ENCODE peak calls at places on chromosomes 2 and 18, in six cellular contexts. One of them, this sample, is unnamed.

GRCh38 chr2:139217641-139218040 is 437.5 kb upstream of the NXPH2 start:
- DNase-seq in pancreas: no peak
- DNase-seq in right lobe of liver: no peak
- DNase-seq in DND-41: no peak
- DNase-seq in A549: no peak
- DNase-seq in psoas muscle: no peak
- DNase-seq in this sample: no peak

GRCh38 chr2:176518823-176519222 is 249.6 kb downstream of the MTX2 start:
- DNase-seq in psoas muscle: peak
- DNase-seq in A549: no peak
- DNase-seq in pancreas: no peak
- DNase-seq in right lobe of liver: no peak
- DNase-seq in DND-41: no peak
- DNase-seq in this sample: no peak

GRCh38 chr2:205696541-205697441 is 14.5 kb downstream of the NRP2 start:
- DNase-seq in A549: no peak
- DNase-seq in pancreas: no peak
- DNase-seq in right lobe of liver: no peak
- DNase-seq in psoas muscle: no peak
- DNase-seq in DND-41: no peak
- DNase-seq in this sample: no peak

GRCh38 chr2:203743441-203743932 is 37.0 kb downstream of the CD28 start:
- DNase-seq in DND-41: no peak
- DNase-seq in A549: no peak
- DNase-seq in pancreas: no peak
- DNase-seq in psoas muscle: peak
- DNase-seq in right lobe of liver: no peak
- DNase-seq in this sample: no peak

GRCh38 chr2:144681389-144681788 is 161.5 kb upstream of the ZEB2 start:
- DNase-seq in pancreas: no peak
- DNase-seq in A549: no peak
- DNase-seq in right lobe of liver: no peak
- DNase-seq in DND-41: no peak
- DNase-seq in psoas muscle: no peak
- DNase-seq in this sample: no peak

GRCh38 chr2:158589303-158589702 is 132.6 kb downstream of the PKP4 start:
- DNase-seq in pancreas: no peak
- DNase-seq in DND-41: no peak
- DNase-seq in A549: no peak
- DNase-seq in psoas muscle: no peak
- DNase-seq in right lobe of liver: no peak
- DNase-seq in this sample: no peak

GRCh38 chr2:239327536-239328305 is 73.1 kb downstream of the HDAC4 start:
- DNase-seq in psoas muscle: no peak
- DNase-seq in DND-41: peak
- DNase-seq in A549: no peak
- DNase-seq in pancreas: no peak
- DNase-seq in right lobe of liver: no peak
- DNase-seq in this sample: no peak

GRCh38 chr2:82256983-82257382 is 1952.4 kb upstream of the LRRTM1 start:
- DNase-seq in psoas muscle: no peak
- DNase-seq in DND-41: no peak
- DNase-seq in right lobe of liver: no peak
- DNase-seq in A549: no peak
- DNase-seq in pancreas: no peak
- DNase-seq in this sample: no peak

GRCh38 chr2:123670286-123670685 is 354.8 kb upstream of the CNTNAP5 start:
- DNase-seq in A549: no peak
- DNase-seq in right lobe of liver: no peak
- DNase-seq in pancreas: no peak
- DNase-seq in psoas muscle: no peak
- DNase-seq in DND-41: no peak
- DNase-seq in this sample: no peak

GRCh38 chr2:235523486-235524150 is 29.8 kb downstream of the AGAP1 start:
- DNase-seq in psoas muscle: no peak
- DNase-seq in DND-41: no peak
- DNase-seq in pancreas: no peak
- DNase-seq in A549: no peak
- DNase-seq in right lobe of liver: peak
- DNase-seq in this sample: no peak

GRCh38 chr2:65885266-65885665 is 452.9 kb upstream of the SPRED2 start:
- DNase-seq in right lobe of liver: no peak
- DNase-seq in psoas muscle: no peak
- DNase-seq in DND-41: no peak
- DNase-seq in A549: no peak
- DNase-seq in pancreas: no peak
- DNase-seq in this sample: no peak

GRCh38 chr2:65877331-65877791 is 445.0 kb upstream of the SPRED2 start:
- DNase-seq in DND-41: no peak
- DNase-seq in psoas muscle: no peak
- DNase-seq in pancreas: no peak
- DNase-seq in right lobe of liver: no peak
- DNase-seq in A549: no peak
- DNase-seq in this sample: no peak

GRCh38 chr2:65880451-65880850 is 448.1 kb upstream of the SPRED2 start:
- DNase-seq in psoas muscle: no peak
- DNase-seq in right lobe of liver: no peak
- DNase-seq in pancreas: no peak
- DNase-seq in DND-41: no peak
- DNase-seq in A549: no peak
- DNase-seq in this sample: no peak
- H3K27ac ChIP-seq in psoas muscle: no peak
- H3K27ac ChIP-seq in right lobe of liver: no peak
- H3K27ac ChIP-seq in pancreas: no peak
- H3K27ac ChIP-seq in DND-41: no peak
- H3K27ac ChIP-seq in A549: no peak
- H3K27ac ChIP-seq in this sample: no peak

GRCh38 chr2:240432820-240433801 is 2.4 kb upstream of the GPC1 start:
- DNase-seq in psoas muscle: peak
- DNase-seq in right lobe of liver: peak
- DNase-seq in A549: no peak
- DNase-seq in pancreas: peak
- DNase-seq in DND-41: no peak
- DNase-seq in this sample: no peak
- H3K27ac ChIP-seq in psoas muscle: no peak
- H3K27ac ChIP-seq in right lobe of liver: no peak
- H3K27ac ChIP-seq in A549: peak
- H3K27ac ChIP-seq in pancreas: no peak
- H3K27ac ChIP-seq in DND-41: no peak
- H3K27ac ChIP-seq in this sample: peak

DNA sequence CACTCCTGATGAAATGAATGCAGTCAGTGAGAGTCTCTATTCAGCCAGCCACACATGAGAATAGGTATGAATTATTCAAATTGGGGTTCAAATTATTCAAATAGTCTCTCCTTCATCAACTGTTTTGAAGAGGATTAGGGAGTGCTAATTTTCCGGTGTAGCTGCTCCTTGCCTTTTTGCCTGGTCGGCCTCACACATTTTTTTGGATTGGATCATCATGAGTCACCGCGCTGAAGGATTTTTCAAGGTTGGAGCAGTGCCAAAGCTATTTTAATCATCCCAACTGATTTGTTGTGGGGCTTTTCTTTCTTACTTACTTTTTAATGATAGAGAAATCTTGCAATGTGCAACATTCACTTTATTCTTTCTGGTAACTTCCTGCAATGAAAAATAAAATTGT is 2.4 kb upstream of the DTNA start:
- DNase-seq in DND-41: no peak
- DNase-seq in A549: peak
- DNase-seq in pancreas: peak
- DNase-seq in right lobe of liver: no peak
- DNase-seq in psoas muscle: no peak
- DNase-seq in this sample: peak
- H3K27ac ChIP-seq in DND-41: no peak
- H3K27ac ChIP-seq in A549: no peak
- H3K27ac ChIP-seq in pancreas: no peak
- H3K27ac ChIP-seq in right lobe of liver: no peak
- H3K27ac ChIP-seq in psoas muscle: peak
- H3K27ac ChIP-seq in this sample: no peak

DNA sequence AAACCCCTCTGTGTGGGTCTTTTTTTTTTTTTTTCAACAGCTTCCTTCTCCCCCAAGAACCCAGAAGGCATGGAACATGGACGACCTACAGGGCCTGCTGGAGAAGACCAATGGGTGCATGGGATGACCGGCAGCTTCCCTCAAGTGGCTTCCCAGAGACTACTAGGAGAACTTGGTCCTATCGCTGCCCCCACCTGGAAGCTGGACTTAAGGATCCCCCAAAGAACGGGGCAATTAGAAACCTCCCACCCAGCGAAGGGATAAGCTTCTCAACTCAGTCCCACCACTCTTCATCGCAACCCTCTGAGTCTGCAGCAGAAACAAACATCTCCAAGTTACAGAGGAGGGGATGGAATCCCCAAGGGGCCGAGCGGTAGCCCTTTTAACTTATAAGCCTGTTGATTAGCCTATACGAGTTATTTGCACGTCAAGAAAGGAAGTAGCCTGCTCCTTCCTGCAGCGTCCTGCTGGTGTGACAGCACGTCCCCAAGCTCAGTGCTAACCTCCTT is 1.4 kb downstream of the ACTR1B start:
- DNase-seq in psoas muscle: no peak
- DNase-seq in DND-41: no peak
- DNase-seq in A549: no peak
- DNase-seq in pancreas: no peak
- DNase-seq in right lobe of liver: no peak
- DNase-seq in this sample: no peak
- H3K27ac ChIP-seq in psoas muscle: peak
- H3K27ac ChIP-seq in DND-41: peak
- H3K27ac ChIP-seq in A549: peak
- H3K27ac ChIP-seq in pancreas: peak
- H3K27ac ChIP-seq in right lobe of liver: peak
- H3K27ac ChIP-seq in this sample: peak

GRCh38 chr2:36361396-36361795 is 5.8 kb downstream of the CRIM1 start:
- DNase-seq in A549: no peak
- DNase-seq in psoas muscle: no peak
- DNase-seq in DND-41: no peak
- DNase-seq in right lobe of liver: no peak
- DNase-seq in pancreas: no peak
- DNase-seq in this sample: no peak

GRCh38 chr2:36359006-36359580 is 3.5 kb downstream of the CRIM1 start:
- DNase-seq in pancreas: no peak
- DNase-seq in right lobe of liver: no peak
- DNase-seq in A549: no peak
- DNase-seq in DND-41: no peak
- DNase-seq in psoas muscle: no peak
- DNase-seq in this sample: no peak

GRCh38 chr2:36360063-36360462 is 4.5 kb downstream of the CRIM1 start:
- DNase-seq in DND-41: no peak
- DNase-seq in A549: no peak
- DNase-seq in right lobe of liver: no peak
- DNase-seq in psoas muscle: no peak
- DNase-seq in pancreas: no peak
- DNase-seq in this sample: no peak

GRCh38 chr2:36362291-36362690 is 6.7 kb downstream of the CRIM1 start:
- DNase-seq in A549: no peak
- DNase-seq in pancreas: no peak
- DNase-seq in psoas muscle: no peak
- DNase-seq in right lobe of liver: no peak
- DNase-seq in DND-41: no peak
- DNase-seq in this sample: no peak

DNA sequence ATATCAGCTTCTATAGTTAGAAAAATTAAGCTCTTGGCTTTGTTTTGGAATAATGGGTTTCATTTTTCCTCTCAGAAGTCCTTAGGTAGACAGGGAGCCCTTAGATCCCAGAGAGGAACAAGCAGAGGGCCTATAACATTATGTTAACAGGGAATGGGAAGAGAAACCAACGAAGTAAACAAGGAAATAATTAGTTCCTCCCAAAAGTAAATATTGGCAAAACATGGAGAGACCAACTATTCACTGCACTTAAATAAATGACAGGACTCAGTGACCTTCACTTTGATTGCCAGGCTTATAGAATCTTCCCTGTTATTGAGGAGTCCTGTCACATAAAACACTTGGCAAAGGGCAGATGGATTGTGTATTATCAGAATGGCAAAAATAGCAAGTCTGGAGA is 5.3 kb downstream of the CRIM1 start:
- DNase-seq in DND-41: no peak
- DNase-seq in pancreas: no peak
- DNase-seq in A549: no peak
- DNase-seq in psoas muscle: no peak
- DNase-seq in right lobe of liver: no peak
- DNase-seq in this sample: no peak
- H3K27ac ChIP-seq in DND-41: no peak
- H3K27ac ChIP-seq in pancreas: no peak
- H3K27ac ChIP-seq in A549: peak
- H3K27ac ChIP-seq in psoas muscle: peak
- H3K27ac ChIP-seq in right lobe of liver: no peak
- H3K27ac ChIP-seq in this sample: no peak

DNA sequence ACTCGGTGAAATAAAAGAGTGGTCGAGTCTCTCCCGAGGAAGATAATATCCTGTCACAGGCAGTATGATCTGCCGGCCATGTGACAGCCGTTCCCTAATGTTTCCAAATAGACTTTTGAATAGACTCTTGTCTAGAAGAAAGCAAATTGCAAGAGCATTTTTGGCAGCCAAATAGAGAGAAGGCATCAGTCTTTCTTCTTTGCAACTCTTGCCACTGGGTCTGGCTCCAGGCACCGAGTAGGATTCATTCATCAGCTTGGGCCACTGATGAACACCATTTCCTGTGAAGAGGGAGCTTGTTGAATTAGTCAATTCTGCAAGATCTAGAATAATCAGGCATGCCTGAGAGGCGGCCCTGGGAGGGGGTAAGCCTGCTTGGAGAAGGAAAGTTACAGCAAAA is 165.6 kb downstream of the KLHL29 start:
- DNase-seq in psoas muscle: no peak
- DNase-seq in pancreas: no peak
- DNase-seq in A549: no peak
- DNase-seq in DND-41: no peak
- DNase-seq in right lobe of liver: no peak
- DNase-seq in this sample: no peak
- H3K27ac ChIP-seq in psoas muscle: no peak
- H3K27ac ChIP-seq in pancreas: no peak
- H3K27ac ChIP-seq in A549: no peak
- H3K27ac ChIP-seq in DND-41: no peak
- H3K27ac ChIP-seq in right lobe of liver: no peak
- H3K27ac ChIP-seq in this sample: no peak

This sample was measured in AG04450.